ENCODE peak calls at places on chromosomes 1 and 21, in seven cellular contexts. R, C, A, E, J, F and X are unnamed samples.

GRCh38 chr1:16076003-16076870 is 2.8 kb upstream of the FAM131C start:
- DNase-seq in R (peak), C (peak), A (no peak), E (no peak), J (no peak), F (peak), X (no peak)

GRCh38 chr21:31909153-31909771 is 36.4 kb downstream of the HUNK start:
- DNase-seq in R (no peak), C (no peak), A (no peak), E (no peak), J (no peak), F (no peak), X (no peak)

GRCh38 chr1:51916587-51917405 is 38.3 kb upstream of the NRDC start:
- DNase-seq in R (peak), C (peak), A (no peak), E (no peak), J (no peak), F (no peak), X (no peak)

GRCh38 chr1:47456250-47456649 is 18.4 kb downstream of the FOXD2 start:
- DNase-seq in R (no peak), C (no peak), A (no peak), E (no peak), J (no peak), F (no peak), X (no peak)

GRCh38 chr1:21680918-21681317 is 11.8 kb upstream of the RAP1GAP start:
- DNase-seq in R (peak), C (no peak), A (no peak), E (no peak), J (no peak), F (no peak), X (no peak)

GRCh38 chr1:89022167-89022959 is at the start of gene GBP3:
- DNase-seq in R (peak), C (peak), A (no peak), E (no peak), J (no peak), F (peak), X (peak)

GRCh38 chr1:171727778-171728177 is 14.1 kb downstream of the VAMP4 start:
- DNase-seq in R (no peak), C (no peak), A (no peak), E (no peak), J (no peak), F (no peak), X (no peak)

GRCh38 chr1:27623327-27624212 is 11.4 kb downstream of the FGR start:
- DNase-seq in R (no peak), C (no peak), A (no peak), E (no peak), J (no peak), F (no peak), X (peak)

GRCh38 chr1:214187152-214187900 is 93.6 kb upstream of the SMYD2 start:
- DNase-seq in R (peak), C (no peak), A (no peak), E (no peak), J (no peak), F (no peak), X (no peak)

GRCh38 chr1:162151900-162152829 is 82.7 kb downstream of the NOS1AP start:
- DNase-seq in R (no peak), C (peak), A (no peak), E (no peak), J (no peak), F (no peak), X (no peak)

GRCh38 chr1:35477870-35478269 is 79.3 kb downstream of the KIAA0319L start:
- DNase-seq in R (no peak), C (no peak), A (no peak), E (no peak), J (no peak), F (no peak), X (no peak)

GRCh38 chr1:154847891-154848290 is 22.2 kb downstream of the KCNN3 start:
- DNase-seq in R (no peak), C (peak), A (peak), E (no peak), J (no peak), F (peak), X (no peak)

GRCh38 chr1:107804134-107804533 is 160.8 kb downstream of the VAV3 start:
- DNase-seq in R (no peak), C (no peak), A (no peak), E (no peak), J (no peak), F (no peak), X (no peak)

GRCh38 chr1:65990161-65990560 is 197.5 kb downstream of the PDE4B start:
- DNase-seq in R (no peak), C (no peak), A (no peak), E (no peak), J (no peak), F (no peak), X (no peak)

GRCh38 chr21:41977034-41977950 is 23.5 kb upstream of the C2CD2 start:
- DNase-seq in R (no peak), C (no peak), A (no peak), E (no peak), J (no peak), F (no peak), X (no peak)

GRCh38 chr1:49523764-49524163 is 500.0 kb downstream of the AGBL4 start:
- DNase-seq in R (no peak), C (no peak), A (no peak), E (no peak), J (no peak), F (no peak), X (no peak)